ENCODE peak calls at places on chromosomes 6 and 20, in nine cellular contexts. G is GM23248, A is hepatocyte, F is PC-3, I is MM.1S, U is neural progenitor cell, Z is HCT116, P is GM23338, Y is SK-N-SH. J is an unnamed sample.
A peak's percentile ranks its signal among the peaks of the same experiment; 100 is the strongest.

GRCh38 chr20:38143646-38144554 is 21.2 kb downstream of the TGM2 start:
- DNase-seq in Z (no peak), I (peak; percentile 69), U (no peak), A (peak; percentile 87), F (peak; percentile 84), Y (peak; percentile 46), P (no peak), G (peak; percentile 97), J (no peak)

GRCh38 chr20:10179574-10180298 is 38.9 kb upstream of the SNAP25 start:
- DNase-seq in U (peak; percentile 53), P (peak; percentile 78), Y (peak; percentile 22), I (no peak), A (no peak), G (peak; percentile 6), Z (peak; percentile 8), F (peak; percentile 44), J (no peak)

GRCh38 chr6:38671885-38672467 is 31.0 kb downstream of the GLO1 start:
- DNase-seq in U (peak; percentile 74), F (peak; percentile 78), Z (peak; percentile 28), I (peak; percentile 61), Y (peak; percentile 68), G (peak; percentile 79), A (peak; percentile 78), P (peak; percentile 82), J (peak; percentile 62)

GRCh38 chr20:63768591-63769515 is 29.3 kb downstream of the SLC2A4RG start:
- DNase-seq in P (no peak), G (no peak), I (no peak), Y (no peak), U (no peak), Z (no peak), F (no peak), A (no peak), J (no peak)

GRCh38 chr6:44735631-44735963 is 348.1 kb downstream of the CDC5L start:
- DNase-seq in P (no peak), Y (no peak), I (no peak), G (peak; percentile 42), U (no peak), Z (no peak), F (peak; percentile 54), A (no peak), J (no peak)

GRCh38 chr6:139970591-139970991 is 596.1 kb upstream of the CITED2 start:
- DNase-seq in A (no peak), Y (no peak), F (peak; percentile 51), U (no peak), G (peak; percentile 39), P (no peak), Z (no peak), I (no peak), J (no peak)

GRCh38 chr6:26629373-26629772 is 30.2 kb downstream of the ZNF322 start:
- DNase-seq in Z (no peak), I (no peak), Y (no peak), F (no peak), G (no peak), A (no peak), U (no peak), P (no peak), J (no peak)

GRCh38 chr6:106136845-106137244 is 50.7 kb downstream of the PRDM1 start:
- DNase-seq in A (no peak), G (no peak), Z (no peak), F (no peak), I (no peak), Y (no peak), P (no peak), U (no peak), J (no peak)

GRCh38 chr6:47655719-47656595 is 42.4 kb upstream of the ADGRF4 start:
- DNase-seq in P (peak; percentile 59), G (peak; percentile 53), Y (no peak), U (peak; percentile 50), F (peak; percentile 91), Z (peak; percentile 62), A (peak; percentile 81), I (no peak), J (no peak)

GRCh38 chr6:63807056-63807455 is 171.5 kb downstream of the PHF3 start:
- DNase-seq in Z (no peak), G (no peak), P (no peak), F (no peak), U (no peak), Y (no peak), A (no peak), I (no peak), J (no peak)

GRCh38 chr20:25239387-25240370 is 8.2 kb upstream of the PYGB start:
- DNase-seq in Z (no peak), P (no peak), F (no peak), A (no peak), Y (no peak), U (no peak), I (no peak), G (no peak), J (peak; percentile 5)

GRCh38 chr6:18265099-18265372 is 706 bp upstream of the DEK start:
- DNase-seq in A (no peak), Z (no peak), I (no peak), F (no peak), Y (peak; percentile 52), G (no peak), U (no peak), P (no peak), J (peak; percentile 21)
- H3K27ac ChIP-seq in A (peak overlapping the region; percentile 100), Z (peak overlapping the region; percentile 85), I (peak overlapping the region; percentile 42), F (peak overlapping the region; percentile 59), Y (peak overlapping the region; percentile 88), G (peak overlapping the region; percentile 88), U (no peak overlapping the region), P (no peak overlapping the region), J (peak overlapping the region; percentile 91)

DNA sequence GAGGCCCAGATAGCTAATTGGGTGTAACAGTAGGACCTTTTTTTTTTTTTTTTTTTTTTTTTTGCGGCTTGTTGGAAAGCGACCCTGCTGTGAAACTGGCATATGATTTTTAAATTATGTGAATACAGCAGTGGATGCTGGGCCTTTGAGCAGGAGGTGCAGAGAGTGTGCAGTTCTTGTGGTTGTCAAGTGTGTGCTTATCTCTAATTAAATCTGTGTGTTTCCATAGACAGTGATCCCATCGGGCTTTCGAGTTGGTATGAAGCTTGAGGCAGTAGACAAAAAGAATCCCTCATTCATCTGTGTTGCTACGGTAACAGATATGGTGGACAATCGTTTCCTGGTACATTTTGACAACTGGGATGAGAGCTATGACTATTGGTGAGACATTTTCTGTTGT is 52.4 kb downstream of the L3MBTL3 start:
- DNase-seq in G (peak; percentile 25), U (peak; percentile 7), P (no peak), Y (peak; percentile 6), I (no peak), F (no peak), A (no peak), Z (no peak), J (no peak)
- TF ChIP-seq EZH2phosphoT487 in G (no peak), U (no peak), P (no peak), Y (no peak), I (no peak), F (no peak), A (no peak), Z (no peak), J (no peak)

GRCh38 chr6:35036828-35037095 is 104.4 kb downstream of the TCP11 start:
- DNase-seq in P (peak; percentile 59), A (no peak), Z (no peak), F (no peak), U (no peak), Y (no peak), G (no peak), I (no peak), J (no peak)
- H3K27ac ChIP-seq in P (peak overlapping the region; percentile 94), A (no peak overlapping the region), Z (no peak overlapping the region), F (no peak overlapping the region), U (no peak overlapping the region), Y (no peak overlapping the region), G (no peak overlapping the region), I (no peak overlapping the region), J (no peak overlapping the region)

GRCh38 chr6:169692516-169692915 is 9.3 kb downstream of the WDR27 start:
- DNase-seq in Y (no peak), A (no peak), F (no peak), G (no peak), U (no peak), P (no peak), I (no peak), Z (no peak), J (no peak)
- TF ChIP-seq EZH2phosphoT487 in Y (no peak), A (no peak), F (no peak), G (no peak), U (no peak), P (no peak), I (no peak), Z (no peak), J (no peak)

GRCh38 chr6:107786709-107787588 is 37.2 kb downstream of the SCML4 start:
- DNase-seq in A (no peak), Y (no peak), I (peak; percentile 85), Z (no peak), F (no peak), G (no peak), P (no peak), U (no peak), J (peak; percentile 41)
- H3K27ac ChIP-seq in A (no peak overlapping the region), Y (no peak overlapping the region), I (peak overlapping the region; percentile 42), Z (no peak overlapping the region), F (no peak overlapping the region), G (no peak overlapping the region), P (no peak overlapping the region), U (no peak overlapping the region), J (no peak overlapping the region)

GRCh38 chr20:14406495-14406894 is 69.1 kb upstream of the FLRT3 start:
- DNase-seq in A (no peak), G (peak; percentile 43), I (peak; percentile 35), Z (no peak), P (no peak), Y (no peak), F (peak; percentile 94), U (no peak), J (no peak)
- TF ChIP-seq EZH2phosphoT487 in A (no peak), G (no peak), I (no peak), Z (no peak), P (no peak), Y (no peak), F (no peak), U (no peak), J (no peak)

DNA sequence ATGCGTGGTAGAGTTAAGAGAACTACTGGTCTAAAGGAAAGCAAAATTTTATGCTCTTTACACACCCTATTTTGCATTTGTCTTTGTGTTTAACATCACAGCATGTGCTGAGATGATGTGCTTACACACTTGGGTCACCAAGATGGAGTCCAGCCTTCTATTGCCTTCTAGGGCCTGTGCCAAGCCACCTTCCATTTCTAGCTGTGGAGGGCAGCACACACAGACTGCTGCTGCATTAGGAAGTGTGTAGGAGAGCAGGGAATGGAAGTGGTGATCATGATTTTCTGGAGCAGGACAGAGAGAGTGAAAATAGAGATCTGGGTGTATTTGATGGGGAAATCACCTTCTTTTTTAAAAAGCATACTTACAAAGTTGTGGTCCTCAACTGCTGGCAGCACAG is 191.6 kb downstream of the SOX4 start:
- DNase-seq in I (no peak), G (no peak), Z (no peak), F (no peak), Y (no peak), U (no peak), A (no peak), P (no peak), J (no peak)
- H3K27ac ChIP-seq in I (no peak overlapping the region), G (no peak overlapping the region), Z (no peak overlapping the region), F (no peak overlapping the region), Y (no peak overlapping the region), U (no peak overlapping the region), A (no peak overlapping the region), P (no peak overlapping the region), J (no peak overlapping the region)

GRCh38 chr6:169034523-169035167 is 219.0 kb downstream of the THBS2 start:
- DNase-seq in U (no peak), G (peak; percentile 71), P (no peak), Y (no peak), I (no peak), A (no peak), F (no peak), Z (no peak), J (no peak)
- TF ChIP-seq EZH2phosphoT487 in U (no peak), G (no peak), P (no peak), Y (no peak), I (no peak), A (no peak), F (no peak), Z (no peak), J (no peak)